ENCODE peak calls at places on chromosomes 13 and 19, in five cellular contexts. One of them, this sample, is unnamed.

GRCh38 chr13:53141336-53141735 is 112.7 kb downstream of the OLFM4 start:
- DNase-seq in dorsolateral prefrontal cortex: no peak
- DNase-seq in activated T-cell treated with anti-CD3 and anti-CD28 coated beads, Interleukin-2, amount 50 U/mL, for 72 hours: no peak
- DNase-seq in lower leg skin: no peak
- DNase-seq in psoas muscle: no peak
- DNase-seq in this sample: no peak

GRCh38 chr13:110648848-110649421 is 33.6 kb downstream of the NAXD start:
- DNase-seq in dorsolateral prefrontal cortex: no peak
- DNase-seq in activated T-cell treated with anti-CD3 and anti-CD28 coated beads, Interleukin-2, amount 50 U/mL, for 72 hours: no peak
- DNase-seq in lower leg skin: peak
- DNase-seq in psoas muscle: peak
- DNase-seq in this sample: no peak

GRCh38 chr19:7751157-7751783 is 3.9 kb upstream of the CD209 start:
- DNase-seq in dorsolateral prefrontal cortex: no peak
- DNase-seq in activated T-cell treated with anti-CD3 and anti-CD28 coated beads, Interleukin-2, amount 50 U/mL, for 72 hours: peak
- DNase-seq in lower leg skin: no peak
- DNase-seq in psoas muscle: no peak
- DNase-seq in this sample: no peak

GRCh38 chr19:4597975-4598671 is 38.6 kb upstream of the SEMA6B start:
- DNase-seq in dorsolateral prefrontal cortex: no peak
- DNase-seq in activated T-cell treated with anti-CD3 and anti-CD28 coated beads, Interleukin-2, amount 50 U/mL, for 72 hours: peak
- DNase-seq in lower leg skin: no peak
- DNase-seq in psoas muscle: no peak
- DNase-seq in this sample: peak

GRCh38 chr19:9986787-9987281 is 23.5 kb downstream of the COL5A3 start:
- DNase-seq in dorsolateral prefrontal cortex: no peak
- DNase-seq in activated T-cell treated with anti-CD3 and anti-CD28 coated beads, Interleukin-2, amount 50 U/mL, for 72 hours: no peak
- DNase-seq in lower leg skin: no peak
- DNase-seq in psoas muscle: peak
- DNase-seq in this sample: no peak

GRCh38 chr13:83377486-83377885 is 504.8 kb downstream of the SLITRK1 start:
- DNase-seq in dorsolateral prefrontal cortex: no peak
- DNase-seq in activated T-cell treated with anti-CD3 and anti-CD28 coated beads, Interleukin-2, amount 50 U/mL, for 72 hours: no peak
- DNase-seq in lower leg skin: no peak
- DNase-seq in psoas muscle: no peak
- DNase-seq in this sample: no peak

GRCh38 chr19:39539165-39539518 is 819 bp downstream of the EID2 start:
- DNase-seq in dorsolateral prefrontal cortex: no peak
- DNase-seq in activated T-cell treated with anti-CD3 and anti-CD28 coated beads, Interleukin-2, amount 50 U/mL, for 72 hours: no peak
- DNase-seq in lower leg skin: no peak
- DNase-seq in psoas muscle: no peak
- DNase-seq in this sample: peak

GRCh38 chr19:19997656-19998268 is 41.5 kb downstream of the ZNF682 start:
- DNase-seq in dorsolateral prefrontal cortex: no peak
- DNase-seq in activated T-cell treated with anti-CD3 and anti-CD28 coated beads, Interleukin-2, amount 50 U/mL, for 72 hours: peak
- DNase-seq in lower leg skin: no peak
- DNase-seq in psoas muscle: no peak
- DNase-seq in this sample: no peak

GRCh38 chr19:55703790-55704215 is 28.8 kb downstream of the EPN1 start:
- DNase-seq in dorsolateral prefrontal cortex: no peak
- DNase-seq in activated T-cell treated with anti-CD3 and anti-CD28 coated beads, Interleukin-2, amount 50 U/mL, for 72 hours: peak
- DNase-seq in lower leg skin: peak
- DNase-seq in psoas muscle: no peak
- DNase-seq in this sample: no peak

GRCh38 chr19:609001-609340 is 19.3 kb downstream of the HCN2 start:
- DNase-seq in dorsolateral prefrontal cortex: peak
- DNase-seq in activated T-cell treated with anti-CD3 and anti-CD28 coated beads, Interleukin-2, amount 50 U/mL, for 72 hours: no peak
- DNase-seq in lower leg skin: peak
- DNase-seq in psoas muscle: peak
- DNase-seq in this sample: no peak

GRCh38 chr19:27777242-27777641 is 1435.7 kb downstream of the UQCRFS1 start:
- DNase-seq in dorsolateral prefrontal cortex: no peak
- DNase-seq in activated T-cell treated with anti-CD3 and anti-CD28 coated beads, Interleukin-2, amount 50 U/mL, for 72 hours: no peak
- DNase-seq in lower leg skin: no peak
- DNase-seq in psoas muscle: no peak
- DNase-seq in this sample: no peak

GRCh38 chr19:39397360-39398296 is 6.5 kb downstream of the MED29 start:
- DNase-seq in dorsolateral prefrontal cortex: peak
- DNase-seq in activated T-cell treated with anti-CD3 and anti-CD28 coated beads, Interleukin-2, amount 50 U/mL, for 72 hours: peak
- DNase-seq in lower leg skin: peak
- DNase-seq in psoas muscle: peak
- DNase-seq in this sample: peak

GRCh38 chr19:18425515-18426415 is 6.6 kb downstream of the SSBP4 start:
- DNase-seq in dorsolateral prefrontal cortex: no peak
- DNase-seq in activated T-cell treated with anti-CD3 and anti-CD28 coated beads, Interleukin-2, amount 50 U/mL, for 72 hours: no peak
- DNase-seq in lower leg skin: no peak
- DNase-seq in psoas muscle: peak
- DNase-seq in this sample: no peak

GRCh38 chr13:54945978-54946377 is 1917.4 kb downstream of the OLFM4 start:
- DNase-seq in dorsolateral prefrontal cortex: no peak
- DNase-seq in activated T-cell treated with anti-CD3 and anti-CD28 coated beads, Interleukin-2, amount 50 U/mL, for 72 hours: no peak
- DNase-seq in lower leg skin: no peak
- DNase-seq in psoas muscle: no peak
- DNase-seq in this sample: no peak

GRCh38 chr13:41458939-41459753 is 1.8 kb downstream of the RGCC start:
- DNase-seq in dorsolateral prefrontal cortex: no peak
- DNase-seq in activated T-cell treated with anti-CD3 and anti-CD28 coated beads, Interleukin-2, amount 50 U/mL, for 72 hours: peak
- DNase-seq in lower leg skin: no peak
- DNase-seq in psoas muscle: no peak
- DNase-seq in this sample: peak

GRCh38 chr19:50486823-50487515 is 10.3 kb upstream of the GARIN5A start:
- DNase-seq in dorsolateral prefrontal cortex: no peak
- DNase-seq in activated T-cell treated with anti-CD3 and anti-CD28 coated beads, Interleukin-2, amount 50 U/mL, for 72 hours: peak
- DNase-seq in lower leg skin: no peak
- DNase-seq in psoas muscle: peak
- DNase-seq in this sample: no peak

GRCh38 chr19:18301718-18302111 is 20.3 kb upstream of the JUND start:
- DNase-seq in dorsolateral prefrontal cortex: no peak
- DNase-seq in activated T-cell treated with anti-CD3 and anti-CD28 coated beads, Interleukin-2, amount 50 U/mL, for 72 hours: no peak
- DNase-seq in lower leg skin: no peak
- DNase-seq in psoas muscle: no peak
- DNase-seq in this sample: no peak

This sample was measured in LoVo.